ENCODE peak calls at places on chromosomes 12 and 14, in five cellular contexts. I, J, K, B and N are unnamed samples.

GRCh38 chr12:91418691-91419090 is 236.1 kb upstream of the DCN start:
- DNase-seq in I (no peak), J (no peak), K (no peak), B (no peak), N (no peak)

GRCh38 chr14:102055181-102055901 is 31.5 kb downstream of the HSP90AA1 start:
- DNase-seq in I (no peak), J (no peak), K (no peak), B (no peak), N (no peak)

GRCh38 chr14:89365071-89365801 is 51.8 kb downstream of the FOXN3 start:
- DNase-seq in I (no peak), J (no peak), K (no peak), B (peak; percentile 51), N (no peak)

GRCh38 chr12:11998944-11999315 is 71.8 kb upstream of the BCL2L14 start:
- DNase-seq in I (no peak), J (no peak), K (no peak), B (no peak), N (no peak)

GRCh38 chr14:20302042-20302761 is 3.5 kb downstream of the TTC5 start:
- DNase-seq in I (no peak), J (no peak), K (no peak), B (no peak), N (no peak)

GRCh38 chr12:47087088-47087688 is 7.4 kb upstream of the AMIGO2 start:
- DNase-seq in I (no peak), J (no peak), K (no peak), B (no peak), N (no peak)

GRCh38 chr12:95742586-95742985 is 48.0 kb downstream of the NTN4 start:
- DNase-seq in I (no peak), J (no peak), K (no peak), B (no peak), N (no peak)

GRCh38 chr12:83121886-83122622 is 435.3 kb downstream of the TMTC2 start:
- DNase-seq in I (no peak), J (no peak), K (no peak), B (no peak), N (no peak)

GRCh38 chr12:52211716-52212585 is 20.1 kb upstream of the KRT80 start:
- DNase-seq in I (no peak), J (no peak), K (no peak), B (no peak), N (no peak)

GRCh38 chr14:42855159-42855558 is 1248.5 kb downstream of the LRFN5 start:
- DNase-seq in I (no peak), J (no peak), K (no peak), B (no peak), N (no peak)

GRCh38 chr14:55746533-55746932 is 166.5 kb downstream of the KTN1 start:
- DNase-seq in I (no peak), J (no peak), K (no peak), B (no peak), N (no peak)

GRCh38 chr12:76863005-76863670 is 15.7 kb downstream of the CSRP2 start:
- DNase-seq in I (no peak), J (no peak), K (no peak), B (no peak), N (no peak)

GRCh38 chr12:121562484-121562883 is 18.3 kb downstream of the KDM2B start:
- DNase-seq in I (no peak), J (no peak), K (no peak), B (no peak), N (no peak)

GRCh38 chr12:93352321-93352720 is 25.4 kb upstream of the NUDT4 start:
- DNase-seq in I (no peak), J (no peak), K (no peak), B (no peak), N (no peak)

GRCh38 chr12:68042212-68042699 is 53.0 kb downstream of the IFNG-AS1 start:
- DNase-seq in I (no peak), J (peak; percentile 74), K (peak; percentile 80), B (peak; percentile 3), N (no peak)

DNA sequence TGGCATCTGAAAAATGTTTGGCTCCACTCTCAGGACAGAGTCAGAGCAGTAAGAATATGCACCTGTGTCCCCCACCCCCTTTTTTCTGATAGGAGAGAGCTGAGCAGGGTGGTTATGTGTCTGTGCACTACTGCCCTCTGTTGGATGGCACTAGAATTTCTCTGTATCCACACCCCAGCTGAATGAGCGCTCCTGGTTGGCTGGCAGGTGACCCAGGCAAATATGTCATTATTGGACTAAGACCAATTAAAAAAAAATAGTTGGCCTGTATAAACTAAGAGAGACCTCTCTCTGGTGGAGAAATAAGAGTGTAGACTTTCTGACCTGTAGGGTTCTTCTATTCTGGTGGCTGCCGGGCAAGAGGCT is 107.0 kb downstream of the PTCSC3 start:
- DNase-seq in I (peak; percentile 47), J (peak; percentile 45), K (peak; percentile 58), B (no peak), N (no peak)
- TF ChIP-seq CTCF in I (peak; percentile 53), J (peak; percentile 83), K (peak; percentile 55), B (peak; percentile 29), N (peak; percentile 65)

GRCh38 chr12:30909088-30909688 is 17.4 kb upstream of the TSPAN11 start:
- DNase-seq in I (no peak), J (no peak), K (no peak), B (no peak), N (no peak)

GRCh38 chr12:30905483-30906009 is 21.0 kb upstream of the TSPAN11 start:
- DNase-seq in I (no peak), J (no peak), K (no peak), B (no peak), N (no peak)

GRCh38 chr12:30913323-30913722 is 13.2 kb upstream of the TSPAN11 start:
- DNase-seq in I (no peak), J (no peak), K (no peak), B (no peak), N (no peak)

GRCh38 chr12:30908389-30909087 is 18.0 kb upstream of the TSPAN11 start:
- DNase-seq in I (no peak), J (no peak), K (no peak), B (no peak), N (no peak)

GRCh38 chr12:30909721-30910350 is 16.7 kb upstream of the TSPAN11 start:
- DNase-seq in I (no peak), J (no peak), K (no peak), B (no peak), N (no peak)
- TF ChIP-seq CTCF in I (no peak), J (no peak), K (no peak), B (no peak), N (no peak)

DNA sequence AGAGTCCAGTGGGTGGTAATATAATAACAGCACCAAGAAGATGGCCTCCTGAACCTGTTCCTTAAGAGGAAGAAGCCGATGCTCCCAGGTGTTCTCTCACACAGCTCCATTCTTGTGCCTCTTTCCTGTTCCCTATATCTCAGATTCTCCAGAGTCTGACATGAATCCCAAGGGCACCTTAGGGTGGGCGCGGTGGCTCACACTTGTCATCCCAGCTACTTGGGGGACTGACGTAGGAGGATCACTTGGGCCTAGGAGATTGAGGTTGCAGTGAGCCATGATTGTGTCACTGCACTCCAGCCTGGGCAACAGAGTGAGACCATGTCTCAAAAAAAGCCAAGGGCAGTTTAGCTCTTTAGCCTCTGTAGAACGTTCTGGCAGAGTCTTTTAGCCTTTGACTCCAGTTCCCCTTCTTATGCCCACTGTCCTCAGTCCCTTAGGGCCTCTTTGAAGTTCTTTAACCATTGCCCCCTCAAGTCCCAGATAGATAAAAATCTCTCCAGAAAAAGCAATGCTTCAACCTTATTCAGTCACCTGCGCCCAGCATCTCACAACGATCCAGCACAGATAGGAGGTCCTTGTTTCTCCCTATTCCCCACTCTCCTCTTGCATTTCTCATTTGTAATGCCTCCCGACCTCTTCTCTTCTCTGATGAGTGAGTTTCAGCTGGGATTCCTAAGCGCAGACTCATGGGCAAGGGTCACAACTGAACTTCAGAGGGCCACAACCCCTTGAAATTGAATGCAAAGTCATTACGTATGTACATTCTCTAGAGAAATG is 4.7 kb downstream of the CCDC184 start:
- DNase-seq in I (no peak), J (no peak), K (no peak), B (no peak), N (no peak)
- TF ChIP-seq CTCF in I (no peak), J (no peak), K (no peak), B (no peak), N (no peak)

DNA sequence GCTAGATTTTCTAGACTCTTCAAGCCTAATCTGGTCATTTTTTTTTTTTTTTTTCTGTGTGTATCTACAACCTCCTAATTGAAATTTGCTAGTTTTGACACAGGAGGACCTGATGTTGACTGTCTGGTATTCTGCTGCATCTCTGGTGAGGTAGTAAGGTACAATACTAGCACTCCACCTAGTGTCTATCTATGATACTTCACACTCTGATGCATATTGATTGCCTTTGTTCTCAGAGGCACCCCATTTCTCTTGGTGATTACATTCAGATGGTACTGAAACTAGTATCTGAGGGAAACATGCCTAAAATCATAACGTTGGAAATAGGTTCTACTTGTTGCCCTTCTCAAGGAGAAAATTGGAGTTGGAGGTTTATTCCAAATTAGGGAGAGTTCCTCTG is 930.5 kb upstream of the NOVA1 start:
- DNase-seq in I (no peak), J (no peak), K (peak; percentile 56), B (no peak), N (no peak)
- TF ChIP-seq CTCF in I (no peak), J (peak; percentile 19), K (peak; percentile 30), B (peak; percentile 32), N (peak; percentile 76)

GRCh38 chr14:76639606-76640272 is 121.5 kb upstream of the VASH1 start:
- DNase-seq in I (no peak), J (no peak), K (no peak), B (no peak), N (no peak)

GRCh38 chr14:76641541-76641940 is 119.7 kb upstream of the VASH1 start:
- DNase-seq in I (no peak), J (no peak), K (no peak), B (no peak), N (no peak)

GRCh38 chr14:76640923-76641395 is 120.3 kb upstream of the VASH1 start:
- DNase-seq in I (no peak), J (no peak), K (no peak), B (no peak), N (no peak)

GRCh38 chr14:76647699-76648298 is 113.5 kb upstream of the VASH1 start:
- DNase-seq in I (no peak), J (no peak), K (peak; percentile 78), B (no peak), N (peak; percentile 12)

GRCh38 chr14:76644875-76645518 is 116.3 kb upstream of the VASH1 start:
- DNase-seq in I (no peak), J (no peak), K (peak; percentile 68), B (no peak), N (peak; percentile 55)
- TF ChIP-seq CTCF in I (peak; percentile 33), J (peak; percentile 78), K (peak; percentile 66), B (peak; percentile 49), N (peak; percentile 81)

DNA sequence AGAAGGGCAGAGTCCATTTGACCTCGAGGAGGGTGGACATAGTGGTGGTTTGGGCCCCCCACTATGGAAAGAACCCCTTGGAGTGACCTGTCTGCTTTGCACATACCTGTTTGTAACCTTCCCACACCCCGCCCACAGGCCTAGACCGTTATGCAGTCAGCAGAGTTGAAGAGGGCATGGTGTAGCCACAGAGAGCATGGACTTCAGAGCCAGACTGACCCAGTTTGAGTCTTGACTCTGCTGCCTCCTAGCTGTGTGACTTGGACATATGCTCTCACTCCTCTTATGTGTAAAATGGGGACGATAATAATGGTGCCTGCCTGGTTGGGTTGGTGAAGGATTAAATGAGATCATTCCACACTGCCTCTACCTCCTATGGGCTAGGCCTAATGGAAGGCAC is 40.9 kb upstream of the NOS1 start:
- DNase-seq in I (no peak), J (no peak), K (no peak), B (no peak), N (no peak)
- TF ChIP-seq CTCF in I (no peak), J (no peak), K (no peak), B (no peak), N (no peak)